ENCODE peak calls at places on chromosomes 2 and 18, in five cellular contexts. E is astrocyte of the spinal cord; L is HTR-8/SVneo; W is activated T-cell treated with anti-CD3 and anti-CD28 coated beads, Interleukin-2, amount 50 U/mL, for 72 hours; Q is endodermal cell. Y is an unnamed sample.

GRCh38 chr2:20538308-20539132 is 91.6 kb downstream of the RHOB start:
- DNase-seq in L (no peak), Q (peak), E (no peak), W (no peak), Y (no peak)

GRCh38 chr2:233436191-233436581 is 81.9 kb downstream of the DGKD start:
- DNase-seq in Q (peak), E (no peak), L (no peak), W (no peak), Y (no peak)

GRCh38 chr18:21264651-21265050 is 22.6 kb downstream of the GREB1L start:
- DNase-seq in Q (no peak), E (peak), W (no peak), L (no peak), Y (no peak)

GRCh38 chr2:207115715-207116364 is 49.9 kb downstream of the KLF7 start:
- DNase-seq in L (no peak), Q (no peak), W (no peak), E (peak), Y (peak)

GRCh38 chr2:223269386-223269785 is 217.4 kb downstream of the KCNE4 start:
- DNase-seq in E (no peak), Q (no peak), W (no peak), L (no peak), Y (no peak)

GRCh38 chr2:152755029-152755428 is 36.6 kb downstream of the ARL6IP6 start:
- DNase-seq in L (no peak), E (no peak), Q (peak), W (no peak), Y (no peak)

GRCh38 chr18:51751901-51752300 is 554.4 kb upstream of the MEX3C start:
- DNase-seq in L (no peak), Q (no peak), W (no peak), E (peak), Y (no peak)

GRCh38 chr2:105450495-105450894 is 51.6 kb upstream of the FHL2 start:
- DNase-seq in L (no peak), W (no peak), Q (no peak), E (no peak), Y (no peak)

GRCh38 chr2:1910562-1911256 is 166.4 kb upstream of the PXDN start:
- DNase-seq in W (no peak), L (no peak), E (peak), Q (no peak), Y (no peak)

GRCh38 chr2:195769975-195770374 is 112.9 kb downstream of the SLC39A10 start:
- DNase-seq in L (no peak), W (no peak), Q (no peak), E (no peak), Y (no peak)

GRCh38 chr2:25041307-25041927 is 459 bp upstream of the EFR3B start:
- DNase-seq in Q (peak), W (peak), L (peak), E (peak), Y (peak)

GRCh38 chr2:144686518-144687215 is 166.7 kb upstream of the ZEB2 start:
- DNase-seq in L (no peak), E (no peak), Q (no peak), W (no peak), Y (no peak)

GRCh38 chr2:220499281-220499680 is 871.9 kb downstream of the SLC4A3 start:
- DNase-seq in E (peak), W (no peak), L (peak), Q (peak), Y (no peak)